ENCODE peak calls at places on chromosomes 2 and 18, in eight cellular contexts. B is Peyer's patch, X is fibroblast of lung, G is brain microvascular endothelial cell, H is prostate gland, Y is IMR-90, O is esophagus muscularis mucosa, C is pancreas. D is an unnamed sample.
A peak's percentile ranks its signal among the peaks of the same experiment; 100 is the strongest.

GRCh38 chr2:167581961-167582574 is 665.3 kb downstream of the STK39 start:
- DNase-seq in Y (peak; percentile 16), G (no peak), B (no peak), C (no peak), O (no peak), X (peak; percentile 61), H (no peak), D (no peak)

GRCh38 chr2:7974086-7974485 is 707.8 kb upstream of the ID2 start:
- DNase-seq in C (no peak), X (no peak), O (no peak), Y (no peak), G (no peak), H (no peak), B (no peak), D (no peak)

GRCh38 chr2:8134105-8134903 is 547.6 kb upstream of the ID2 start:
- DNase-seq in H (no peak), B (no peak), O (no peak), C (no peak), Y (no peak), G (no peak), X (no peak), D (no peak)

GRCh38 chr2:236940497-236940896 is 145.2 kb upstream of the COPS8 start:
- DNase-seq in O (peak; percentile 66), H (no peak), B (no peak), X (no peak), G (no peak), Y (no peak), C (no peak), D (no peak)

GRCh38 chr2:119756837-119757236 is 2.9 kb upstream of the PTPN4 start:
- DNase-seq in O (no peak), C (peak; percentile 62), X (peak; percentile 97), B (no peak), Y (peak; percentile 87), G (peak; percentile 78), H (no peak), D (no peak)

GRCh38 chr2:230866704-230867561 is 2.2 kb downstream of the ITM2C start:
- DNase-seq in X (peak; percentile 26), O (no peak), G (no peak), C (no peak), H (peak; percentile 34), Y (peak; percentile 20), B (peak; percentile 83), D (no peak)

GRCh38 chr2:19835818-19836281 is 65.9 kb downstream of the TTC32 start:
- DNase-seq in H (no peak), O (peak; percentile 93), B (no peak), C (no peak), G (no peak), X (peak; percentile 54), Y (peak; percentile 12), D (no peak)

GRCh38 chr18:23585007-23585871 is 1.1 kb downstream of the NPC1 start:
- DNase-seq in H (peak; percentile 17), X (no peak), G (no peak), Y (no peak), C (no peak), O (no peak), B (peak; percentile 37), D (no peak)

GRCh38 chr2:21395366-21395765 is 271.6 kb downstream of the TDRD15 start:
- DNase-seq in H (no peak), Y (no peak), X (no peak), B (no peak), C (no peak), O (no peak), G (no peak), D (no peak)

GRCh38 chr18:28281400-28281799 is 104.5 kb upstream of the CDH2 start:
- DNase-seq in X (no peak), O (no peak), G (no peak), H (no peak), Y (no peak), B (no peak), C (no peak), D (no peak)

GRCh38 chr2:216341151-216341550 is 31.1 kb downstream of the MARCHF4 start:
- DNase-seq in B (no peak), X (peak; percentile 34), C (no peak), H (no peak), O (peak; percentile 80), G (no peak), Y (peak; percentile 71), D (no peak)

DNA sequence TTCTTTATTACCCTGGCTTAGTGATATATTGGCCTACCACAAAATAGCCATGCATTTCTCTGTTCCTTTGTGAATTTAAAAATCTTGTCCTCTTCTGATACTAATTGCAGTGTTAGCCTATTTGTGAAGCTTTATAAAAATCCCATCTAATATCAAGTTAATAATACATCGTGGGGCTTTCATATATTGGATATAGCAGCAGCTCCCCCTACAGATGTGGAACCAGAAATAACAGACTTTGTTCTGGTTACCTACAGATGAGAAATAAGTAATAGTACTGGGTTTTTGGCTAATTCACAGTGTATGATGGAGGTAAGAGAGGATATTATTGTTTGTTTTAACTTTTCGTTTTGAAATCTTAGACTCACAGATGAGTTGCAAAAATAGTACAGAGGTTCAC is 1661.7 kb upstream of the PIK3C3 start:
- DNase-seq in O (no peak), Y (no peak), H (no peak), G (no peak), C (no peak), X (peak; percentile 65), B (no peak), D (no peak)
- TF ChIP-seq CTCF in O (peak; percentile 40), Y (no peak), H (peak; percentile 19), G (peak; percentile 26), C (no peak), X (peak; percentile 58), B (peak; percentile 10), D (peak; percentile 45)

GRCh38 chr2:75587954-75588587 is 27.3 kb upstream of the EVA1A start:
- DNase-seq in B (no peak), G (peak; percentile 81), Y (peak; percentile 94), O (no peak), C (no peak), H (no peak), X (peak; percentile 51), D (no peak)
- H3K4me3 ChIP-seq in B (no peak overlapping the region), G (no peak overlapping the region), Y (peak overlapping the region; percentile 13), O (no peak overlapping the region), C (no peak overlapping the region), H (no peak overlapping the region), X (no peak overlapping the region), D (no peak overlapping the region)

GRCh38 chr2:9795071-9795470 is 48.2 kb upstream of the TAF1B start:
- DNase-seq in H (no peak), O (no peak), G (no peak), B (no peak), X (no peak), C (no peak), Y (no peak), D (peak; percentile 49)
- H3K27ac ChIP-seq in H (no peak overlapping the region), O (no peak overlapping the region), G (no peak overlapping the region), B (no peak overlapping the region), X (no peak overlapping the region), C (no peak overlapping the region), Y (no peak overlapping the region), D (no peak overlapping the region)

GRCh38 chr2:176115883-176116813 is at the start of gene HOXD10:
- DNase-seq in X (no peak), H (peak; percentile 66), O (no peak), G (no peak), C (no peak), B (no peak), Y (no peak), D (no peak)
- TF ChIP-seq CTCF in X (no peak), H (peak; percentile 47), O (no peak), G (no peak), C (no peak), B (no peak), Y (no peak), D (peak; percentile 59)

GRCh38 chr2:170742896-170743529 is 27.2 kb upstream of the ERICH2 start:
- DNase-seq in O (peak; percentile 60), Y (no peak), C (no peak), H (no peak), B (no peak), X (peak; percentile 12), G (no peak), D (no peak)
- H3K4me3 ChIP-seq in O (no peak overlapping the region), Y (no peak overlapping the region), C (no peak overlapping the region), H (no peak overlapping the region), B (no peak overlapping the region), X (no peak overlapping the region), G (no peak overlapping the region), D (no peak overlapping the region)

DNA sequence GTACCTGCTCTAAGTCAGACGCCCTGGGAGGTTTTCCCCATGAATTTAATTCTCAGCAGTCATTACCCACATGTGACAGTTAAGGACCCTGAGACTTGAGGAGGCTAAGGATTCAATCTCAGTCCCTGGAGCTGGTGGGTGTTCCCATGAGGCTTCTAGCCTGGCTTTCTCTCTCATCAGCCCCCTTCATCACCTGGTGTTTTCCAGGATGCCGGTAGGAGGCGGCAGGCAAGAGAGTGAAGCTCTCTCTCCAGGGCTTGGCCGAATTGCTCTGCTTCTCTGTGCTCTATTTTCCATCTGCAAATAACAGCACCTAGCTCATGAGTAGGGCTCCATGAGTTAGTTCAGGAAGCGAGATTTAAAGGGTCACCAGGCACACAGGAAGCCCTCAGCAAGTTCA is 241.9 kb downstream of the PTPRM start:
- DNase-seq in G (no peak), Y (no peak), B (no peak), C (no peak), X (no peak), O (no peak), H (no peak), D (no peak)
- H3K27ac ChIP-seq in G (no peak overlapping the region), Y (no peak overlapping the region), B (no peak overlapping the region), C (no peak overlapping the region), X (no peak overlapping the region), O (no peak overlapping the region), H (no peak overlapping the region), D (no peak overlapping the region)

GRCh38 chr2:96810783-96811192 is 5.3 kb upstream of the CNNM3 start:
- DNase-seq in G (no peak), O (no peak), X (no peak), B (no peak), Y (no peak), H (no peak), C (no peak), D (no peak)
- TF ChIP-seq CTCF in G (no peak), O (no peak), X (no peak), B (no peak), Y (no peak), H (no peak), C (no peak), D (no peak)

DNA sequence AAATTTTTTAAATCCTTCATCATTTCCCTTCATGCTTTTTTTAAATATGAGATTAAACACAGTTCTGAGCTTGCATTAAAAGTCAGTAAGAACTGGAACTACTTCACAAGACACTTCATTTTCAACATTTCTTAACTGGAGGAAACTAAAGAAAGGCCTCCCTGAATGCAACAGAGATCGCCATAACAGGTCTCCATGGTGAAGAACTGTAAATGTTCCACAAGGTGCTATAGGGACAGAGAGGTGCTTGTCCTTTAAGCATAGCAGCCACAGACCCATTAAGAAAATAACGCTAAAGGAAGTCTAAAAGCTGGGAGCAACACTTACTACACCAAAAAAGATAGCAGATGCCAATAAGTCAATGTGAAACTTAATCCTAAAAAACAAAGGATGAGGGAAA is 8.5 kb downstream of the STAM2 start:
- DNase-seq in C (no peak), H (no peak), X (no peak), B (no peak), G (no peak), O (no peak), Y (no peak), D (no peak)
- H3K4me3 ChIP-seq in C (no peak overlapping the region), H (no peak overlapping the region), X (peak overlapping the region; percentile 2), B (no peak overlapping the region), G (no peak overlapping the region), O (no peak overlapping the region), Y (no peak overlapping the region), D (no peak overlapping the region)

D was measured in RWPE2.